ENCODE peak calls at places on chromosomes 13 and 19, in ten cellular contexts. One of them, this sample, is unnamed.

GRCh38 chr19:47854459-47854858 is 4.6 kb upstream of the TPRX2 start:
- DNase-seq in kidney tubule cell: no peak
- DNase-seq in DMS153: no peak
- DNase-seq in stimulated activated CD4-positive, alpha-beta T cell treated with anti-CD3 and anti-CD28 coated beads, Interleukin-12 subunit alpha, Interleukin-12 subunit beta, amount 100 ng/mL, for 48 hours: no peak
- DNase-seq in substantia nigra: no peak
- DNase-seq in astrocyte of the cerebellum: no peak
- DNase-seq in stimulated activated effector memory CD8-positive, alpha-beta T cell treated with anti-CD3 and anti-CD28 coated beads, Interleukin-12 subunit alpha, Interleukin-12 subunit beta, amount 100 ng/mL, for 72 hours: no peak
- DNase-seq in A549: no peak
- DNase-seq in GM23248: no peak
- DNase-seq in effector CD4-positive, alpha-beta T cell: no peak
- DNase-seq in this sample: no peak

GRCh38 chr19:20928371-20928770 is 5.3 kb downstream of the ZNF85 start:
- DNase-seq in kidney tubule cell: no peak
- DNase-seq in DMS153: no peak
- DNase-seq in stimulated activated CD4-positive, alpha-beta T cell treated with anti-CD3 and anti-CD28 coated beads, Interleukin-12 subunit alpha, Interleukin-12 subunit beta, amount 100 ng/mL, for 48 hours: no peak
- DNase-seq in substantia nigra: no peak
- DNase-seq in astrocyte of the cerebellum: peak; percentile 4
- DNase-seq in stimulated activated effector memory CD8-positive, alpha-beta T cell treated with anti-CD3 and anti-CD28 coated beads, Interleukin-12 subunit alpha, Interleukin-12 subunit beta, amount 100 ng/mL, for 72 hours: no peak
- DNase-seq in A549: no peak
- DNase-seq in GM23248: peak; percentile 92
- DNase-seq in effector CD4-positive, alpha-beta T cell: no peak
- DNase-seq in this sample: no peak

GRCh38 chr13:85819513-85819912 is 20.3 kb upstream of the SLITRK6 start:
- DNase-seq in kidney tubule cell: no peak
- DNase-seq in DMS153: no peak
- DNase-seq in stimulated activated CD4-positive, alpha-beta T cell treated with anti-CD3 and anti-CD28 coated beads, Interleukin-12 subunit alpha, Interleukin-12 subunit beta, amount 100 ng/mL, for 48 hours: no peak
- DNase-seq in substantia nigra: no peak
- DNase-seq in astrocyte of the cerebellum: no peak
- DNase-seq in stimulated activated effector memory CD8-positive, alpha-beta T cell treated with anti-CD3 and anti-CD28 coated beads, Interleukin-12 subunit alpha, Interleukin-12 subunit beta, amount 100 ng/mL, for 72 hours: no peak
- DNase-seq in A549: no peak
- DNase-seq in GM23248: no peak
- DNase-seq in effector CD4-positive, alpha-beta T cell: no peak
- DNase-seq in this sample: no peak

GRCh38 chr13:21549633-21550032 is 54.3 kb downstream of the MICU2 start:
- DNase-seq in kidney tubule cell: peak; percentile 69
- DNase-seq in DMS153: no peak
- DNase-seq in stimulated activated CD4-positive, alpha-beta T cell treated with anti-CD3 and anti-CD28 coated beads, Interleukin-12 subunit alpha, Interleukin-12 subunit beta, amount 100 ng/mL, for 48 hours: no peak
- DNase-seq in substantia nigra: no peak
- DNase-seq in astrocyte of the cerebellum: no peak
- DNase-seq in stimulated activated effector memory CD8-positive, alpha-beta T cell treated with anti-CD3 and anti-CD28 coated beads, Interleukin-12 subunit alpha, Interleukin-12 subunit beta, amount 100 ng/mL, for 72 hours: no peak
- DNase-seq in A549: no peak
- DNase-seq in GM23248: no peak
- DNase-seq in effector CD4-positive, alpha-beta T cell: no peak
- DNase-seq in this sample: no peak

GRCh38 chr13:91347996-91348905 is 764 bp downstream of the MIR17HG start:
- DNase-seq in kidney tubule cell: peak; percentile 35
- DNase-seq in DMS153: no peak
- DNase-seq in stimulated activated CD4-positive, alpha-beta T cell treated with anti-CD3 and anti-CD28 coated beads, Interleukin-12 subunit alpha, Interleukin-12 subunit beta, amount 100 ng/mL, for 48 hours: peak; percentile 43
- DNase-seq in substantia nigra: peak; percentile 67
- DNase-seq in astrocyte of the cerebellum: no peak
- DNase-seq in stimulated activated effector memory CD8-positive, alpha-beta T cell treated with anti-CD3 and anti-CD28 coated beads, Interleukin-12 subunit alpha, Interleukin-12 subunit beta, amount 100 ng/mL, for 72 hours: peak; percentile 81
- DNase-seq in A549: peak; percentile 48
- DNase-seq in GM23248: peak; percentile 79
- DNase-seq in effector CD4-positive, alpha-beta T cell: peak; percentile 54
- DNase-seq in this sample: peak; percentile 63

GRCh38 chr13:41054212-41054877 is 7.0 kb upstream of the WBP4 start:
- DNase-seq in kidney tubule cell: peak; percentile 61
- DNase-seq in DMS153: peak; percentile 10
- DNase-seq in stimulated activated CD4-positive, alpha-beta T cell treated with anti-CD3 and anti-CD28 coated beads, Interleukin-12 subunit alpha, Interleukin-12 subunit beta, amount 100 ng/mL, for 48 hours: peak; percentile 55
- DNase-seq in substantia nigra: no peak
- DNase-seq in astrocyte of the cerebellum: peak; percentile 38
- DNase-seq in stimulated activated effector memory CD8-positive, alpha-beta T cell treated with anti-CD3 and anti-CD28 coated beads, Interleukin-12 subunit alpha, Interleukin-12 subunit beta, amount 100 ng/mL, for 72 hours: no peak
- DNase-seq in A549: peak; percentile 22
- DNase-seq in GM23248: peak; percentile 80
- DNase-seq in effector CD4-positive, alpha-beta T cell: peak; percentile 42
- DNase-seq in this sample: peak; percentile 57

GRCh38 chr19:6239401-6239844 is 40.4 kb downstream of the MLLT1 start:
- DNase-seq in kidney tubule cell: peak; percentile 18
- DNase-seq in DMS153: no peak
- DNase-seq in stimulated activated CD4-positive, alpha-beta T cell treated with anti-CD3 and anti-CD28 coated beads, Interleukin-12 subunit alpha, Interleukin-12 subunit beta, amount 100 ng/mL, for 48 hours: no peak
- DNase-seq in substantia nigra: no peak
- DNase-seq in astrocyte of the cerebellum: no peak
- DNase-seq in stimulated activated effector memory CD8-positive, alpha-beta T cell treated with anti-CD3 and anti-CD28 coated beads, Interleukin-12 subunit alpha, Interleukin-12 subunit beta, amount 100 ng/mL, for 72 hours: no peak
- DNase-seq in A549: no peak
- DNase-seq in GM23248: peak; percentile 85
- DNase-seq in effector CD4-positive, alpha-beta T cell: no peak
- DNase-seq in this sample: no peak

GRCh38 chr19:11240008-11240444 is 607 bp downstream of the ANGPTL8 start:
- DNase-seq in kidney tubule cell: no peak
- DNase-seq in DMS153: no peak
- DNase-seq in stimulated activated CD4-positive, alpha-beta T cell treated with anti-CD3 and anti-CD28 coated beads, Interleukin-12 subunit alpha, Interleukin-12 subunit beta, amount 100 ng/mL, for 48 hours: no peak
- DNase-seq in substantia nigra: no peak
- DNase-seq in astrocyte of the cerebellum: no peak
- DNase-seq in stimulated activated effector memory CD8-positive, alpha-beta T cell treated with anti-CD3 and anti-CD28 coated beads, Interleukin-12 subunit alpha, Interleukin-12 subunit beta, amount 100 ng/mL, for 72 hours: no peak
- DNase-seq in A549: no peak
- DNase-seq in GM23248: no peak
- DNase-seq in effector CD4-positive, alpha-beta T cell: no peak
- DNase-seq in this sample: no peak

GRCh38 chr19:15432018-15432494 is 13.3 kb upstream of the AKAP8L start:
- DNase-seq in kidney tubule cell: no peak
- DNase-seq in DMS153: no peak
- DNase-seq in stimulated activated CD4-positive, alpha-beta T cell treated with anti-CD3 and anti-CD28 coated beads, Interleukin-12 subunit alpha, Interleukin-12 subunit beta, amount 100 ng/mL, for 48 hours: no peak
- DNase-seq in substantia nigra: no peak
- DNase-seq in astrocyte of the cerebellum: no peak
- DNase-seq in stimulated activated effector memory CD8-positive, alpha-beta T cell treated with anti-CD3 and anti-CD28 coated beads, Interleukin-12 subunit alpha, Interleukin-12 subunit beta, amount 100 ng/mL, for 72 hours: peak; percentile 66
- DNase-seq in A549: peak; percentile 21
- DNase-seq in GM23248: peak; percentile 46
- DNase-seq in effector CD4-positive, alpha-beta T cell: no peak
- DNase-seq in this sample: peak; percentile 47

GRCh38 chr19:6476155-6476895 is 5.3 kb downstream of the DENND1C start:
- DNase-seq in kidney tubule cell: peak; percentile 82
- DNase-seq in DMS153: peak; percentile 82
- DNase-seq in stimulated activated CD4-positive, alpha-beta T cell treated with anti-CD3 and anti-CD28 coated beads, Interleukin-12 subunit alpha, Interleukin-12 subunit beta, amount 100 ng/mL, for 48 hours: peak; percentile 79
- DNase-seq in substantia nigra: no peak
- DNase-seq in astrocyte of the cerebellum: peak; percentile 5
- DNase-seq in stimulated activated effector memory CD8-positive, alpha-beta T cell treated with anti-CD3 and anti-CD28 coated beads, Interleukin-12 subunit alpha, Interleukin-12 subunit beta, amount 100 ng/mL, for 72 hours: peak; percentile 90
- DNase-seq in A549: peak; percentile 59
- DNase-seq in GM23248: peak; percentile 76
- DNase-seq in effector CD4-positive, alpha-beta T cell: peak; percentile 57
- DNase-seq in this sample: peak; percentile 99

GRCh38 chr13:35978607-35979316 is 152.4 kb downstream of the DCLK1 start:
- DNase-seq in kidney tubule cell: peak; percentile 68
- DNase-seq in DMS153: no peak
- DNase-seq in stimulated activated CD4-positive, alpha-beta T cell treated with anti-CD3 and anti-CD28 coated beads, Interleukin-12 subunit alpha, Interleukin-12 subunit beta, amount 100 ng/mL, for 48 hours: peak; percentile 64
- DNase-seq in substantia nigra: peak; percentile 5
- DNase-seq in astrocyte of the cerebellum: peak; percentile 76
- DNase-seq in stimulated activated effector memory CD8-positive, alpha-beta T cell treated with anti-CD3 and anti-CD28 coated beads, Interleukin-12 subunit alpha, Interleukin-12 subunit beta, amount 100 ng/mL, for 72 hours: peak; percentile 48
- DNase-seq in A549: peak; percentile 12
- DNase-seq in GM23248: peak; percentile 69
- DNase-seq in effector CD4-positive, alpha-beta T cell: no peak
- DNase-seq in this sample: peak; percentile 46

GRCh38 chr19:12838182-12838890 is at the start of gene MAST1:
- DNase-seq in kidney tubule cell: peak; percentile 45
- DNase-seq in DMS153: no peak
- DNase-seq in stimulated activated CD4-positive, alpha-beta T cell treated with anti-CD3 and anti-CD28 coated beads, Interleukin-12 subunit alpha, Interleukin-12 subunit beta, amount 100 ng/mL, for 48 hours: no peak
- DNase-seq in substantia nigra: no peak
- DNase-seq in astrocyte of the cerebellum: no peak
- DNase-seq in stimulated activated effector memory CD8-positive, alpha-beta T cell treated with anti-CD3 and anti-CD28 coated beads, Interleukin-12 subunit alpha, Interleukin-12 subunit beta, amount 100 ng/mL, for 72 hours: peak; percentile 68
- DNase-seq in A549: no peak
- DNase-seq in GM23248: peak; percentile 68
- DNase-seq in effector CD4-positive, alpha-beta T cell: peak; percentile 27
- DNase-seq in this sample: peak; percentile 91

GRCh38 chr13:114064516-114065140 is 67.8 kb downstream of the RASA3 start:
- DNase-seq in kidney tubule cell: peak; percentile 38
- DNase-seq in DMS153: no peak
- DNase-seq in stimulated activated CD4-positive, alpha-beta T cell treated with anti-CD3 and anti-CD28 coated beads, Interleukin-12 subunit alpha, Interleukin-12 subunit beta, amount 100 ng/mL, for 48 hours: no peak
- DNase-seq in substantia nigra: peak; percentile 85
- DNase-seq in astrocyte of the cerebellum: no peak
- DNase-seq in stimulated activated effector memory CD8-positive, alpha-beta T cell treated with anti-CD3 and anti-CD28 coated beads, Interleukin-12 subunit alpha, Interleukin-12 subunit beta, amount 100 ng/mL, for 72 hours: no peak
- DNase-seq in A549: no peak
- DNase-seq in GM23248: peak; percentile 66
- DNase-seq in effector CD4-positive, alpha-beta T cell: no peak
- DNase-seq in this sample: peak; percentile 90

GRCh38 chr13:39675904-39676303 is 20.4 kb downstream of the COG6 start:
- DNase-seq in kidney tubule cell: no peak
- DNase-seq in DMS153: no peak
- DNase-seq in stimulated activated CD4-positive, alpha-beta T cell treated with anti-CD3 and anti-CD28 coated beads, Interleukin-12 subunit alpha, Interleukin-12 subunit beta, amount 100 ng/mL, for 48 hours: no peak
- DNase-seq in substantia nigra: no peak
- DNase-seq in astrocyte of the cerebellum: no peak
- DNase-seq in stimulated activated effector memory CD8-positive, alpha-beta T cell treated with anti-CD3 and anti-CD28 coated beads, Interleukin-12 subunit alpha, Interleukin-12 subunit beta, amount 100 ng/mL, for 72 hours: no peak
- DNase-seq in A549: no peak
- DNase-seq in GM23248: peak; percentile 5
- DNase-seq in effector CD4-positive, alpha-beta T cell: no peak
- DNase-seq in this sample: no peak

GRCh38 chr19:2726160-2726855 is 5.1 kb upstream of the DIRAS1 start:
- DNase-seq in kidney tubule cell: no peak
- DNase-seq in DMS153: no peak
- DNase-seq in stimulated activated CD4-positive, alpha-beta T cell treated with anti-CD3 and anti-CD28 coated beads, Interleukin-12 subunit alpha, Interleukin-12 subunit beta, amount 100 ng/mL, for 48 hours: no peak
- DNase-seq in substantia nigra: no peak
- DNase-seq in astrocyte of the cerebellum: no peak
- DNase-seq in stimulated activated effector memory CD8-positive, alpha-beta T cell treated with anti-CD3 and anti-CD28 coated beads, Interleukin-12 subunit alpha, Interleukin-12 subunit beta, amount 100 ng/mL, for 72 hours: no peak
- DNase-seq in A549: no peak
- DNase-seq in GM23248: no peak
- DNase-seq in effector CD4-positive, alpha-beta T cell: no peak
- DNase-seq in this sample: no peak

GRCh38 chr19:1340681-1341469 is 42.8 kb upstream of the NDUFS7 start:
- DNase-seq in kidney tubule cell: no peak
- DNase-seq in DMS153: no peak
- DNase-seq in stimulated activated CD4-positive, alpha-beta T cell treated with anti-CD3 and anti-CD28 coated beads, Interleukin-12 subunit alpha, Interleukin-12 subunit beta, amount 100 ng/mL, for 48 hours: no peak
- DNase-seq in substantia nigra: no peak
- DNase-seq in astrocyte of the cerebellum: no peak
- DNase-seq in stimulated activated effector memory CD8-positive, alpha-beta T cell treated with anti-CD3 and anti-CD28 coated beads, Interleukin-12 subunit alpha, Interleukin-12 subunit beta, amount 100 ng/mL, for 72 hours: no peak
- DNase-seq in A549: no peak
- DNase-seq in GM23248: no peak
- DNase-seq in effector CD4-positive, alpha-beta T cell: no peak
- DNase-seq in this sample: no peak

GRCh38 chr13:73898276-73898675 is 235.9 kb downstream of the KLF12 start:
- DNase-seq in kidney tubule cell: no peak
- DNase-seq in DMS153: no peak
- DNase-seq in stimulated activated CD4-positive, alpha-beta T cell treated with anti-CD3 and anti-CD28 coated beads, Interleukin-12 subunit alpha, Interleukin-12 subunit beta, amount 100 ng/mL, for 48 hours: no peak
- DNase-seq in substantia nigra: no peak
- DNase-seq in astrocyte of the cerebellum: no peak
- DNase-seq in stimulated activated effector memory CD8-positive, alpha-beta T cell treated with anti-CD3 and anti-CD28 coated beads, Interleukin-12 subunit alpha, Interleukin-12 subunit beta, amount 100 ng/mL, for 72 hours: no peak
- DNase-seq in A549: no peak
- DNase-seq in GM23248: peak; percentile 9
- DNase-seq in effector CD4-positive, alpha-beta T cell: no peak
- DNase-seq in this sample: no peak

GRCh38 chr19:13260883-13261653 is 110.9 kb downstream of the IER2 start:
- DNase-seq in kidney tubule cell: peak; percentile 92
- DNase-seq in DMS153: no peak
- DNase-seq in stimulated activated CD4-positive, alpha-beta T cell treated with anti-CD3 and anti-CD28 coated beads, Interleukin-12 subunit alpha, Interleukin-12 subunit beta, amount 100 ng/mL, for 48 hours: no peak
- DNase-seq in substantia nigra: no peak
- DNase-seq in astrocyte of the cerebellum: peak; percentile 49
- DNase-seq in stimulated activated effector memory CD8-positive, alpha-beta T cell treated with anti-CD3 and anti-CD28 coated beads, Interleukin-12 subunit alpha, Interleukin-12 subunit beta, amount 100 ng/mL, for 72 hours: peak; percentile 65
- DNase-seq in A549: peak; percentile 58
- DNase-seq in GM23248: peak; percentile 97
- DNase-seq in effector CD4-positive, alpha-beta T cell: no peak
- DNase-seq in this sample: no peak

GRCh38 chr19:4852484-4852883 is 15.0 kb downstream of the PLIN3 start:
- DNase-seq in kidney tubule cell: no peak
- DNase-seq in DMS153: no peak
- DNase-seq in stimulated activated CD4-positive, alpha-beta T cell treated with anti-CD3 and anti-CD28 coated beads, Interleukin-12 subunit alpha, Interleukin-12 subunit beta, amount 100 ng/mL, for 48 hours: no peak
- DNase-seq in substantia nigra: no peak
- DNase-seq in astrocyte of the cerebellum: no peak
- DNase-seq in stimulated activated effector memory CD8-positive, alpha-beta T cell treated with anti-CD3 and anti-CD28 coated beads, Interleukin-12 subunit alpha, Interleukin-12 subunit beta, amount 100 ng/mL, for 72 hours: no peak
- DNase-seq in A549: no peak
- DNase-seq in GM23248: no peak
- DNase-seq in effector CD4-positive, alpha-beta T cell: no peak
- DNase-seq in this sample: no peak

GRCh38 chr13:99926014-99926731 is 45.4 kb downstream of the ZIC5 start:
- DNase-seq in kidney tubule cell: peak; percentile 70
- DNase-seq in DMS153: peak; percentile 53
- DNase-seq in stimulated activated CD4-positive, alpha-beta T cell treated with anti-CD3 and anti-CD28 coated beads, Interleukin-12 subunit alpha, Interleukin-12 subunit beta, amount 100 ng/mL, for 48 hours: no peak
- DNase-seq in substantia nigra: no peak
- DNase-seq in astrocyte of the cerebellum: no peak
- DNase-seq in stimulated activated effector memory CD8-positive, alpha-beta T cell treated with anti-CD3 and anti-CD28 coated beads, Interleukin-12 subunit alpha, Interleukin-12 subunit beta, amount 100 ng/mL, for 72 hours: no peak
- DNase-seq in A549: peak; percentile 24
- DNase-seq in GM23248: peak; percentile 59
- DNase-seq in effector CD4-positive, alpha-beta T cell: no peak
- DNase-seq in this sample: no peak

GRCh38 chr19:55437410-55437809 is 5.7 kb downstream of the SHISA7 start:
- DNase-seq in kidney tubule cell: peak; percentile 49
- DNase-seq in DMS153: peak; percentile 16
- DNase-seq in stimulated activated CD4-positive, alpha-beta T cell treated with anti-CD3 and anti-CD28 coated beads, Interleukin-12 subunit alpha, Interleukin-12 subunit beta, amount 100 ng/mL, for 48 hours: no peak
- DNase-seq in substantia nigra: no peak
- DNase-seq in astrocyte of the cerebellum: no peak
- DNase-seq in stimulated activated effector memory CD8-positive, alpha-beta T cell treated with anti-CD3 and anti-CD28 coated beads, Interleukin-12 subunit alpha, Interleukin-12 subunit beta, amount 100 ng/mL, for 72 hours: no peak
- DNase-seq in A549: peak; percentile 89
- DNase-seq in GM23248: peak; percentile 76
- DNase-seq in effector CD4-positive, alpha-beta T cell: no peak
- DNase-seq in this sample: peak; percentile 90

GRCh38 chr19:29658221-29658991 is 6.9 kb upstream of the PLEKHF1 start:
- DNase-seq in kidney tubule cell: no peak
- DNase-seq in DMS153: no peak
- DNase-seq in stimulated activated CD4-positive, alpha-beta T cell treated with anti-CD3 and anti-CD28 coated beads, Interleukin-12 subunit alpha, Interleukin-12 subunit beta, amount 100 ng/mL, for 48 hours: no peak
- DNase-seq in substantia nigra: no peak
- DNase-seq in astrocyte of the cerebellum: no peak
- DNase-seq in stimulated activated effector memory CD8-positive, alpha-beta T cell treated with anti-CD3 and anti-CD28 coated beads, Interleukin-12 subunit alpha, Interleukin-12 subunit beta, amount 100 ng/mL, for 72 hours: no peak
- DNase-seq in A549: no peak
- DNase-seq in GM23248: peak; percentile 39
- DNase-seq in effector CD4-positive, alpha-beta T cell: no peak
- DNase-seq in this sample: no peak

GRCh38 chr19:51342631-51343569 is 961 bp upstream of the VSIG10L start:
- DNase-seq in kidney tubule cell: no peak
- DNase-seq in DMS153: no peak
- DNase-seq in stimulated activated CD4-positive, alpha-beta T cell treated with anti-CD3 and anti-CD28 coated beads, Interleukin-12 subunit alpha, Interleukin-12 subunit beta, amount 100 ng/mL, for 48 hours: no peak
- DNase-seq in substantia nigra: no peak
- DNase-seq in astrocyte of the cerebellum: no peak
- DNase-seq in stimulated activated effector memory CD8-positive, alpha-beta T cell treated with anti-CD3 and anti-CD28 coated beads, Interleukin-12 subunit alpha, Interleukin-12 subunit beta, amount 100 ng/mL, for 72 hours: no peak
- DNase-seq in A549: no peak
- DNase-seq in GM23248: no peak
- DNase-seq in effector CD4-positive, alpha-beta T cell: no peak
- DNase-seq in this sample: no peak

GRCh38 chr13:50672025-50672424 is 171.5 kb downstream of the DLEU7 start:
- DNase-seq in kidney tubule cell: peak; percentile 16
- DNase-seq in DMS153: no peak
- DNase-seq in stimulated activated CD4-positive, alpha-beta T cell treated with anti-CD3 and anti-CD28 coated beads, Interleukin-12 subunit alpha, Interleukin-12 subunit beta, amount 100 ng/mL, for 48 hours: no peak
- DNase-seq in substantia nigra: no peak
- DNase-seq in astrocyte of the cerebellum: no peak
- DNase-seq in stimulated activated effector memory CD8-positive, alpha-beta T cell treated with anti-CD3 and anti-CD28 coated beads, Interleukin-12 subunit alpha, Interleukin-12 subunit beta, amount 100 ng/mL, for 72 hours: no peak
- DNase-seq in A549: no peak
- DNase-seq in GM23248: peak; percentile 30
- DNase-seq in effector CD4-positive, alpha-beta T cell: no peak
- DNase-seq in this sample: no peak

GRCh38 chr13:95296326-95296939 is 4.8 kb downstream of the ABCC4 start:
- DNase-seq in kidney tubule cell: peak; percentile 62
- DNase-seq in DMS153: no peak
- DNase-seq in stimulated activated CD4-positive, alpha-beta T cell treated with anti-CD3 and anti-CD28 coated beads, Interleukin-12 subunit alpha, Interleukin-12 subunit beta, amount 100 ng/mL, for 48 hours: no peak
- DNase-seq in substantia nigra: no peak
- DNase-seq in astrocyte of the cerebellum: no peak
- DNase-seq in stimulated activated effector memory CD8-positive, alpha-beta T cell treated with anti-CD3 and anti-CD28 coated beads, Interleukin-12 subunit alpha, Interleukin-12 subunit beta, amount 100 ng/mL, for 72 hours: peak; percentile 50
- DNase-seq in A549: peak; percentile 49
- DNase-seq in GM23248: peak; percentile 39
- DNase-seq in effector CD4-positive, alpha-beta T cell: no peak
- DNase-seq in this sample: peak; percentile 65

GRCh38 chr19:44658069-44658727 is 13.1 kb upstream of the CEACAM19 start:
- DNase-seq in kidney tubule cell: no peak
- DNase-seq in DMS153: no peak
- DNase-seq in stimulated activated CD4-positive, alpha-beta T cell treated with anti-CD3 and anti-CD28 coated beads, Interleukin-12 subunit alpha, Interleukin-12 subunit beta, amount 100 ng/mL, for 48 hours: no peak
- DNase-seq in substantia nigra: no peak
- DNase-seq in astrocyte of the cerebellum: no peak
- DNase-seq in stimulated activated effector memory CD8-positive, alpha-beta T cell treated with anti-CD3 and anti-CD28 coated beads, Interleukin-12 subunit alpha, Interleukin-12 subunit beta, amount 100 ng/mL, for 72 hours: no peak
- DNase-seq in A549: no peak
- DNase-seq in GM23248: peak; percentile 20
- DNase-seq in effector CD4-positive, alpha-beta T cell: no peak
- DNase-seq in this sample: no peak

GRCh38 chr19:15210323-15210774 is 9.6 kb upstream of the NOTCH3 start:
- DNase-seq in kidney tubule cell: peak; percentile 30
- DNase-seq in DMS153: no peak
- DNase-seq in stimulated activated CD4-positive, alpha-beta T cell treated with anti-CD3 and anti-CD28 coated beads, Interleukin-12 subunit alpha, Interleukin-12 subunit beta, amount 100 ng/mL, for 48 hours: no peak
- DNase-seq in substantia nigra: no peak
- DNase-seq in astrocyte of the cerebellum: no peak
- DNase-seq in stimulated activated effector memory CD8-positive, alpha-beta T cell treated with anti-CD3 and anti-CD28 coated beads, Interleukin-12 subunit alpha, Interleukin-12 subunit beta, amount 100 ng/mL, for 72 hours: no peak
- DNase-seq in A549: peak; percentile 72
- DNase-seq in GM23248: peak; percentile 90
- DNase-seq in effector CD4-positive, alpha-beta T cell: no peak
- DNase-seq in this sample: no peak

GRCh38 chr19:8638078-8638619 is 7.7 kb downstream of the NFILZ start:
- DNase-seq in kidney tubule cell: no peak
- DNase-seq in DMS153: no peak
- DNase-seq in stimulated activated CD4-positive, alpha-beta T cell treated with anti-CD3 and anti-CD28 coated beads, Interleukin-12 subunit alpha, Interleukin-12 subunit beta, amount 100 ng/mL, for 48 hours: no peak
- DNase-seq in substantia nigra: no peak
- DNase-seq in astrocyte of the cerebellum: peak; percentile 92
- DNase-seq in stimulated activated effector memory CD8-positive, alpha-beta T cell treated with anti-CD3 and anti-CD28 coated beads, Interleukin-12 subunit alpha, Interleukin-12 subunit beta, amount 100 ng/mL, for 72 hours: no peak
- DNase-seq in A549: peak; percentile 63
- DNase-seq in GM23248: no peak
- DNase-seq in effector CD4-positive, alpha-beta T cell: no peak
- DNase-seq in this sample: no peak

This sample was measured in neural progenitor cell.